ENCODE peak calls at places on chromosomes 12 and 14, in nine cellular contexts. One of them, this sample, is unnamed. For H3K4me1, the result is how much of the 10 kb centered on the place peaks cover.

GRCh38 chr14:99792551-99793212 is 531 bp upstream of the EML1 start:
- DNase-seq in A549: peak
- DNase-seq in psoas muscle: peak
- DNase-seq in pancreas: peak
- DNase-seq in neural progenitor cell: peak
- DNase-seq in transverse colon: no peak
- DNase-seq in heart right ventricle: no peak
- DNase-seq in left ventricle myocardium inferior: peak
- DNase-seq in fibroblast of lung: peak
- DNase-seq in this sample: no peak

GRCh38 chr12:67592228-67593011 is 56.1 kb upstream of the DYRK2 start:
- DNase-seq in psoas muscle: no peak
- DNase-seq in heart right ventricle: peak
- DNase-seq in transverse colon: no peak
- DNase-seq in fibroblast of lung: peak
- DNase-seq in pancreas: no peak
- DNase-seq in neural progenitor cell: no peak
- DNase-seq in A549: peak
- DNase-seq in left ventricle myocardium inferior: no peak
- DNase-seq in this sample: peak

GRCh38 chr14:67571275-67571990 is 28.6 kb downstream of the PIGH start:
- DNase-seq in A549: peak
- DNase-seq in pancreas: no peak
- DNase-seq in neural progenitor cell: peak
- DNase-seq in heart right ventricle: peak
- DNase-seq in transverse colon: peak
- DNase-seq in fibroblast of lung: peak
- DNase-seq in psoas muscle: peak
- DNase-seq in left ventricle myocardium inferior: peak
- DNase-seq in this sample: no peak

GRCh38 chr12:106633451-106633823 is 50.6 kb downstream of the RFX4 start:
- DNase-seq in transverse colon: no peak
- DNase-seq in pancreas: no peak
- DNase-seq in psoas muscle: no peak
- DNase-seq in fibroblast of lung: no peak
- DNase-seq in heart right ventricle: no peak
- DNase-seq in A549: peak
- DNase-seq in left ventricle myocardium inferior: no peak
- DNase-seq in neural progenitor cell: no peak
- DNase-seq in this sample: no peak

GRCh38 chr12:11666131-11666530 is 16.7 kb downstream of the ETV6 start:
- DNase-seq in fibroblast of lung: no peak
- DNase-seq in transverse colon: no peak
- DNase-seq in A549: no peak
- DNase-seq in pancreas: no peak
- DNase-seq in heart right ventricle: no peak
- DNase-seq in psoas muscle: no peak
- DNase-seq in neural progenitor cell: no peak
- DNase-seq in left ventricle myocardium inferior: no peak
- DNase-seq in this sample: no peak

GRCh38 chr12:98635657-98636323 is 8.8 kb downstream of the IKBIP start:
- DNase-seq in A549: peak
- DNase-seq in fibroblast of lung: peak
- DNase-seq in pancreas: no peak
- DNase-seq in neural progenitor cell: no peak
- DNase-seq in transverse colon: no peak
- DNase-seq in heart right ventricle: no peak
- DNase-seq in psoas muscle: no peak
- DNase-seq in left ventricle myocardium inferior: no peak
- DNase-seq in this sample: peak

GRCh38 chr12:127430401-127430800 is 836.6 kb upstream of the TMEM132C start:
- DNase-seq in A549: no peak
- DNase-seq in pancreas: no peak
- DNase-seq in left ventricle myocardium inferior: no peak
- DNase-seq in neural progenitor cell: no peak
- DNase-seq in transverse colon: no peak
- DNase-seq in fibroblast of lung: no peak
- DNase-seq in heart right ventricle: no peak
- DNase-seq in psoas muscle: no peak
- DNase-seq in this sample: no peak

GRCh38 chr12:121060149-121061001 is 21.3 kb upstream of the OASL start:
- DNase-seq in heart right ventricle: peak
- DNase-seq in psoas muscle: no peak
- DNase-seq in transverse colon: peak
- DNase-seq in A549: peak
- DNase-seq in fibroblast of lung: peak
- DNase-seq in neural progenitor cell: peak
- DNase-seq in pancreas: no peak
- DNase-seq in left ventricle myocardium inferior: no peak
- DNase-seq in this sample: peak

GRCh38 chr12:78085562-78086182 is 255.0 kb downstream of the NAV3 start:
- DNase-seq in neural progenitor cell: no peak
- DNase-seq in pancreas: no peak
- DNase-seq in A549: no peak
- DNase-seq in fibroblast of lung: peak
- DNase-seq in heart right ventricle: no peak
- DNase-seq in psoas muscle: no peak
- DNase-seq in transverse colon: no peak
- DNase-seq in left ventricle myocardium inferior: no peak
- DNase-seq in this sample: peak

GRCh38 chr12:46217686-46218508 is 50.9 kb downstream of the SLC38A1 start:
- DNase-seq in A549: no peak
- DNase-seq in psoas muscle: no peak
- DNase-seq in heart right ventricle: no peak
- DNase-seq in neural progenitor cell: no peak
- DNase-seq in left ventricle myocardium inferior: no peak
- DNase-seq in fibroblast of lung: no peak
- DNase-seq in transverse colon: peak
- DNase-seq in pancreas: no peak
- DNase-seq in this sample: no peak

DNA sequence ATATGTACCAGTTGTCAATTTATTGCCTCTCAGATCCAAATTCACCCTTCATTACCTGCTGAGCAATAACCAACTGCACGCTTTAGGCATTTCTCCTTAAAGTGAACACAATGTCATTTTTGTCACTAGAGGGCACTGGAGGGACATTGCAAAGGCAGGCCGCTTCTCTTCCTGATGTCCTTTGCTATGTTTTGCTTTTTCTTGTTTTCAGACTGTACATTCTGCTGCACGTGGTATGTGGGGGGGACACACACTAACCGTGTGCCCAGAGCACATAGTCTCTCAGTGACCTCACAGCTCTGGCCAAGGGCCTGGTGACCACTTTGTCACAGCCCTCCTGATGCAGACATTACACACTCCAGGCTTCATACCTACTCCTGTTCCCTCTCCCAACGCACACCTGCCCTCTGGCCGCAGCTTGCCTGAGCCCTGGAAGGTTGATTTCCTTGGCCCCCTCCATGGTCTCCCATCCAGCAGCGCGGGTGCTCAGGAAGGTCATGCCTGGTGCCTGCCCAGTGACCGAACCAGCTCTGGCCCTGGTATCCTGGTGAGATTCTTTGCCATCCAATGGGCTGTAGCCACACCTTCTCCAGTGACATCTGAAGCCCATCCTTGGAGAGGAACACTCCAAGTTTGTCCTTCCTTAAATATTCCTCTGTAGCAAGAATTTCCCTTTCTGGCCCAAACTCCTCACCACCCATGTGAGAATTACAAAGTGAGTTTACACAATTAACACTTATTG is 39.9 kb downstream of the MYO1H start:
- DNase-seq in transverse colon: no peak
- DNase-seq in fibroblast of lung: peak
- DNase-seq in neural progenitor cell: peak
- DNase-seq in left ventricle myocardium inferior: no peak
- DNase-seq in psoas muscle: no peak
- DNase-seq in pancreas: no peak
- DNase-seq in A549: peak
- DNase-seq in heart right ventricle: no peak
- DNase-seq in this sample: peak
- TF ChIP-seq CTCF in transverse colon: peak
- TF ChIP-seq CTCF in fibroblast of lung: peak
- TF ChIP-seq CTCF in neural progenitor cell: peak
- TF ChIP-seq CTCF in left ventricle myocardium inferior: peak
- TF ChIP-seq CTCF in psoas muscle: peak
- TF ChIP-seq CTCF in pancreas: no peak
- TF ChIP-seq CTCF in A549: peak
- TF ChIP-seq CTCF in heart right ventricle: no peak
- TF ChIP-seq CTCF in this sample: peak

GRCh38 chr12:93849946-93850345 is 172.8 kb downstream of the CRADD start:
- DNase-seq in transverse colon: no peak
- DNase-seq in heart right ventricle: no peak
- DNase-seq in fibroblast of lung: no peak
- DNase-seq in psoas muscle: no peak
- DNase-seq in pancreas: no peak
- DNase-seq in A549: no peak
- DNase-seq in left ventricle myocardium inferior: no peak
- DNase-seq in neural progenitor cell: no peak
- DNase-seq in this sample: no peak

GRCh38 chr12:93851245-93851665 is 174.1 kb downstream of the CRADD start:
- DNase-seq in A549: no peak
- DNase-seq in left ventricle myocardium inferior: no peak
- DNase-seq in neural progenitor cell: no peak
- DNase-seq in heart right ventricle: no peak
- DNase-seq in transverse colon: peak
- DNase-seq in psoas muscle: no peak
- DNase-seq in fibroblast of lung: no peak
- DNase-seq in pancreas: no peak
- DNase-seq in this sample: no peak

GRCh38 chr12:93853698-93854478 is 176.7 kb downstream of the CRADD start:
- DNase-seq in neural progenitor cell: no peak
- DNase-seq in psoas muscle: no peak
- DNase-seq in left ventricle myocardium inferior: no peak
- DNase-seq in pancreas: no peak
- DNase-seq in transverse colon: no peak
- DNase-seq in heart right ventricle: no peak
- DNase-seq in A549: no peak
- DNase-seq in fibroblast of lung: no peak
- DNase-seq in this sample: no peak

GRCh38 chr12:93850476-93850875 is 173.3 kb downstream of the CRADD start:
- DNase-seq in psoas muscle: no peak
- DNase-seq in left ventricle myocardium inferior: no peak
- DNase-seq in A549: no peak
- DNase-seq in heart right ventricle: no peak
- DNase-seq in neural progenitor cell: no peak
- DNase-seq in fibroblast of lung: no peak
- DNase-seq in transverse colon: no peak
- DNase-seq in pancreas: no peak
- DNase-seq in this sample: no peak

GRCh38 chr12:93852067-93852466 is 174.9 kb downstream of the CRADD start:
- DNase-seq in transverse colon: no peak
- DNase-seq in fibroblast of lung: no peak
- DNase-seq in psoas muscle: no peak
- DNase-seq in A549: no peak
- DNase-seq in neural progenitor cell: peak
- DNase-seq in pancreas: no peak
- DNase-seq in heart right ventricle: no peak
- DNase-seq in left ventricle myocardium inferior: no peak
- DNase-seq in this sample: no peak
- H3K27ac ChIP-seq in transverse colon: no peak
- H3K27ac ChIP-seq in fibroblast of lung: no peak
- H3K27ac ChIP-seq in psoas muscle: no peak
- H3K27ac ChIP-seq in A549: no peak
- H3K27ac ChIP-seq in neural progenitor cell: no peak
- H3K27ac ChIP-seq in pancreas: no peak
- H3K27ac ChIP-seq in heart right ventricle: no peak
- H3K27ac ChIP-seq in left ventricle myocardium inferior: no peak
- H3K27ac ChIP-seq in this sample: no peak

GRCh38 chr12:110565919-110566871 is 16.9 kb downstream of the PPTC7 start:
- DNase-seq in transverse colon: no peak
- DNase-seq in heart right ventricle: no peak
- DNase-seq in pancreas: no peak
- DNase-seq in psoas muscle: no peak
- DNase-seq in fibroblast of lung: no peak
- DNase-seq in A549: no peak
- DNase-seq in left ventricle myocardium inferior: no peak
- DNase-seq in neural progenitor cell: no peak
- DNase-seq in this sample: peak
- H3K4me1 ChIP-seq in transverse colon: under half
- H3K4me1 ChIP-seq in heart right ventricle: half or more
- H3K4me1 ChIP-seq in pancreas: under half
- H3K4me1 ChIP-seq in psoas muscle: half or more
- H3K4me1 ChIP-seq in fibroblast of lung: under half
- H3K4me1 ChIP-seq in A549: half or more
- H3K4me1 ChIP-seq in left ventricle myocardium inferior: half or more
- H3K4me1 ChIP-seq in neural progenitor cell: under half
- H3K4me1 ChIP-seq in this sample: under half

GRCh38 chr14:59507752-59508103 is 23.4 kb downstream of the JKAMP start:
- DNase-seq in left ventricle myocardium inferior: no peak
- DNase-seq in psoas muscle: no peak
- DNase-seq in fibroblast of lung: no peak
- DNase-seq in A549: no peak
- DNase-seq in heart right ventricle: no peak
- DNase-seq in transverse colon: no peak
- DNase-seq in pancreas: no peak
- DNase-seq in neural progenitor cell: no peak
- DNase-seq in this sample: no peak

GRCh38 chr14:59509101-59509500 is 24.8 kb downstream of the JKAMP start:
- DNase-seq in neural progenitor cell: no peak
- DNase-seq in A549: no peak
- DNase-seq in psoas muscle: no peak
- DNase-seq in heart right ventricle: no peak
- DNase-seq in transverse colon: no peak
- DNase-seq in fibroblast of lung: no peak
- DNase-seq in left ventricle myocardium inferior: no peak
- DNase-seq in pancreas: no peak
- DNase-seq in this sample: no peak

GRCh38 chr14:59510001-59510400 is 25.7 kb downstream of the JKAMP start:
- DNase-seq in A549: no peak
- DNase-seq in transverse colon: no peak
- DNase-seq in left ventricle myocardium inferior: no peak
- DNase-seq in pancreas: no peak
- DNase-seq in heart right ventricle: no peak
- DNase-seq in fibroblast of lung: no peak
- DNase-seq in neural progenitor cell: no peak
- DNase-seq in psoas muscle: no peak
- DNase-seq in this sample: no peak

GRCh38 chr14:59510957-59511356 is 26.6 kb downstream of the JKAMP start:
- DNase-seq in fibroblast of lung: no peak
- DNase-seq in left ventricle myocardium inferior: no peak
- DNase-seq in A549: no peak
- DNase-seq in transverse colon: no peak
- DNase-seq in neural progenitor cell: no peak
- DNase-seq in heart right ventricle: no peak
- DNase-seq in pancreas: no peak
- DNase-seq in psoas muscle: no peak
- DNase-seq in this sample: no peak

DNA sequence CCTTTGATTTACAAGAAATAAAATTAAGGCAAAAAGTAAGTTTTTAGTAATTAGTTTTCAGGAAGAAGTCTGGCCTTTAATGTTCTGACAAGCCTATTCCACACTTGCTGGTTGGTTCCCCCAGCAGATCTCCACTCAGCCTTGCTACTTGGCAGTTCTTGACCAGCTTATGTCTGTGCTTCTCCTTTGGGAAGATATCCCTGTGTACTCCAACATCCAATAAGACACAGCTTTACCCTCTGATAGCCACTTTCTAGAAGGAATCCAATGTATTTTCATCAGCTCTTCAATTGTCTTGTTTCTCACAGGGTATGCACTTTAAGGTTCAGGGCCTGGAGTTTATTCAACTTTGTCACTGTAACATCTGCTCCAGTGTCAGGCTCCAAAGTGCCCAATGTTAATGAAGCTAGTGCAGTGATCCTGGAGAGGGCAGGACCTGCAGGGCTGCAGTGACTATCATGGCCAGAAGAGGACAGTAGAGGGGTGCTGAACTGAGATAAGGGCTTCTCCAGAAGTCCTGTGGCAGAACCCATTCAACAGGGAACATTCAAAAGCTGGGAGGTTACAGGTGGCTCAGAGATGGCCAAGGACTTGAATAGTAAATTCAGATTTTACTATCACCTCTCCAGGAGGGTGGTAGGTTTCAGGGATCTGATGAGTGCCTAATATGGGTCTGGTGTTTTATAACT is 22.9 kb downstream of the JKAMP start:
- DNase-seq in neural progenitor cell: peak
- DNase-seq in pancreas: no peak
- DNase-seq in fibroblast of lung: peak
- DNase-seq in A549: peak
- DNase-seq in psoas muscle: no peak
- DNase-seq in heart right ventricle: peak
- DNase-seq in transverse colon: peak
- DNase-seq in left ventricle myocardium inferior: peak
- DNase-seq in this sample: no peak
- TF ChIP-seq CTCF in neural progenitor cell: peak
- TF ChIP-seq CTCF in pancreas: peak
- TF ChIP-seq CTCF in fibroblast of lung: peak
- TF ChIP-seq CTCF in A549: peak
- TF ChIP-seq CTCF in psoas muscle: peak
- TF ChIP-seq CTCF in heart right ventricle: peak
- TF ChIP-seq CTCF in transverse colon: peak
- TF ChIP-seq CTCF in left ventricle myocardium inferior: peak
- TF ChIP-seq CTCF in this sample: peak